ENCODE peak calls at places on chromosomes 2 and 18, in seven cellular contexts. One of them, this sample, is unnamed.
A peak's percentile ranks its signal among the peaks of the same experiment; 100 is the strongest.

GRCh38 chr2:10042301-10043161 is 819 bp upstream of the KLF11 start:
- DNase-seq in sigmoid colon: peak; percentile 96
- DNase-seq in cardiac muscle cell: peak; percentile 91
- DNase-seq in Peyer's patch: peak; percentile 56
- DNase-seq in hepatocyte: peak; percentile 80
- DNase-seq in GM12864: no peak
- DNase-seq in MM.1S: no peak
- DNase-seq in this sample: peak; percentile 91

GRCh38 chr2:54226224-54226623 is 29.8 kb downstream of the TSPYL6 start:
- DNase-seq in MM.1S: no peak
- DNase-seq in hepatocyte: no peak
- DNase-seq in cardiac muscle cell: peak; percentile 47
- DNase-seq in GM12864: no peak
- DNase-seq in sigmoid colon: no peak
- DNase-seq in Peyer's patch: no peak
- DNase-seq in this sample: no peak

GRCh38 chr2:231780123-231780908 is 766 bp downstream of the PDE6D start:
- DNase-seq in hepatocyte: peak; percentile 64
- DNase-seq in sigmoid colon: peak; percentile 64
- DNase-seq in GM12864: no peak
- DNase-seq in cardiac muscle cell: peak; percentile 27
- DNase-seq in Peyer's patch: no peak
- DNase-seq in MM.1S: no peak
- DNase-seq in this sample: peak; percentile 77

GRCh38 chr2:190765386-190766173 is 115.0 kb upstream of the GLS start:
- DNase-seq in GM12864: no peak
- DNase-seq in cardiac muscle cell: peak; percentile 71
- DNase-seq in hepatocyte: no peak
- DNase-seq in sigmoid colon: no peak
- DNase-seq in Peyer's patch: no peak
- DNase-seq in MM.1S: no peak
- DNase-seq in this sample: no peak

GRCh38 chr2:205716126-205716525 is 33.8 kb downstream of the NRP2 start:
- DNase-seq in Peyer's patch: no peak
- DNase-seq in hepatocyte: no peak
- DNase-seq in cardiac muscle cell: no peak
- DNase-seq in MM.1S: no peak
- DNase-seq in sigmoid colon: no peak
- DNase-seq in GM12864: no peak
- DNase-seq in this sample: no peak

GRCh38 chr2:88451647-88452150 is 794 bp downstream of the FOXI3 start:
- DNase-seq in GM12864: no peak
- DNase-seq in MM.1S: peak; percentile 17
- DNase-seq in cardiac muscle cell: no peak
- DNase-seq in sigmoid colon: peak; percentile 49
- DNase-seq in hepatocyte: no peak
- DNase-seq in Peyer's patch: no peak
- DNase-seq in this sample: peak; percentile 79

GRCh38 chr2:78568921-78569320 is 456.6 kb upstream of the REG3G start:
- DNase-seq in hepatocyte: no peak
- DNase-seq in GM12864: no peak
- DNase-seq in sigmoid colon: no peak
- DNase-seq in cardiac muscle cell: no peak
- DNase-seq in Peyer's patch: no peak
- DNase-seq in MM.1S: no peak
- DNase-seq in this sample: no peak

GRCh38 chr18:4119813-4120212 is 335.3 kb downstream of the DLGAP1 start:
- DNase-seq in Peyer's patch: no peak
- DNase-seq in MM.1S: no peak
- DNase-seq in sigmoid colon: no peak
- DNase-seq in hepatocyte: no peak
- DNase-seq in cardiac muscle cell: no peak
- DNase-seq in GM12864: no peak
- DNase-seq in this sample: no peak

GRCh38 chr2:20516646-20517341 is 69.9 kb downstream of the RHOB start:
- DNase-seq in sigmoid colon: peak; percentile 67
- DNase-seq in Peyer's patch: no peak
- DNase-seq in GM12864: peak; percentile 54
- DNase-seq in MM.1S: no peak
- DNase-seq in cardiac muscle cell: peak; percentile 39
- DNase-seq in hepatocyte: no peak
- DNase-seq in this sample: peak; percentile 58

GRCh38 chr2:73938761-73939352 is 12.2 kb downstream of the DGUOK start:
- DNase-seq in cardiac muscle cell: peak; percentile 49
- DNase-seq in Peyer's patch: no peak
- DNase-seq in MM.1S: no peak
- DNase-seq in GM12864: no peak
- DNase-seq in hepatocyte: no peak
- DNase-seq in sigmoid colon: no peak
- DNase-seq in this sample: no peak

GRCh38 chr2:216555274-216555673 is 56.6 kb downstream of the RPL37A start:
- DNase-seq in MM.1S: no peak
- DNase-seq in sigmoid colon: peak; percentile 86
- DNase-seq in cardiac muscle cell: peak; percentile 69
- DNase-seq in hepatocyte: no peak
- DNase-seq in Peyer's patch: no peak
- DNase-seq in GM12864: no peak
- DNase-seq in this sample: no peak

GRCh38 chr2:51003345-51004192 is 28.4 kb downstream of the NRXN1 start:
- DNase-seq in MM.1S: no peak
- DNase-seq in GM12864: no peak
- DNase-seq in sigmoid colon: no peak
- DNase-seq in hepatocyte: no peak
- DNase-seq in cardiac muscle cell: peak; percentile 10
- DNase-seq in Peyer's patch: no peak
- DNase-seq in this sample: no peak

GRCh38 chr2:174632847-174633620 is 35.4 kb upstream of the WIPF1 start:
- DNase-seq in cardiac muscle cell: peak; percentile 43
- DNase-seq in hepatocyte: peak; percentile 18
- DNase-seq in sigmoid colon: no peak
- DNase-seq in MM.1S: peak; percentile 74
- DNase-seq in Peyer's patch: peak; percentile 28
- DNase-seq in GM12864: no peak
- DNase-seq in this sample: no peak

GRCh38 chr2:56008661-56009411 is 85.3 kb upstream of the EFEMP1 start:
- DNase-seq in GM12864: no peak
- DNase-seq in cardiac muscle cell: peak; percentile 95
- DNase-seq in Peyer's patch: no peak
- DNase-seq in MM.1S: no peak
- DNase-seq in sigmoid colon: peak; percentile 86
- DNase-seq in hepatocyte: peak; percentile 47
- DNase-seq in this sample: no peak

GRCh38 chr2:167404896-167405295 is 516.6 kb downstream of the XIRP2 start:
- DNase-seq in cardiac muscle cell: peak; percentile 41
- DNase-seq in MM.1S: no peak
- DNase-seq in GM12864: no peak
- DNase-seq in sigmoid colon: no peak
- DNase-seq in Peyer's patch: no peak
- DNase-seq in hepatocyte: no peak
- DNase-seq in this sample: no peak

GRCh38 chr18:50307738-50308470 is 20.4 kb upstream of the CXXC1 start:
- DNase-seq in GM12864: peak; percentile 96
- DNase-seq in MM.1S: peak; percentile 97
- DNase-seq in sigmoid colon: peak; percentile 94
- DNase-seq in hepatocyte: peak; percentile 95
- DNase-seq in cardiac muscle cell: peak; percentile 94
- DNase-seq in Peyer's patch: peak; percentile 89
- DNase-seq in this sample: peak; percentile 96

GRCh38 chr2:213834331-213834730 is 550.1 kb downstream of the SPAG16 start:
- DNase-seq in hepatocyte: no peak
- DNase-seq in MM.1S: no peak
- DNase-seq in cardiac muscle cell: peak; percentile 72
- DNase-seq in sigmoid colon: no peak
- DNase-seq in Peyer's patch: no peak
- DNase-seq in GM12864: no peak
- DNase-seq in this sample: no peak

GRCh38 chr2:20584045-20584636 is 66.8 kb downstream of the HS1BP3 start:
- DNase-seq in Peyer's patch: no peak
- DNase-seq in GM12864: no peak
- DNase-seq in cardiac muscle cell: no peak
- DNase-seq in hepatocyte: no peak
- DNase-seq in MM.1S: no peak
- DNase-seq in sigmoid colon: no peak
- DNase-seq in this sample: peak; percentile 61

GRCh38 chr2:72883356-72883962 is 3.7 kb upstream of the SPR start:
- DNase-seq in MM.1S: peak; percentile 20
- DNase-seq in Peyer's patch: no peak
- DNase-seq in hepatocyte: peak; percentile 82
- DNase-seq in cardiac muscle cell: peak; percentile 65
- DNase-seq in GM12864: no peak
- DNase-seq in sigmoid colon: no peak
- DNase-seq in this sample: no peak

GRCh38 chr2:56108806-56109205 is 75.0 kb upstream of the CCDC85A start:
- DNase-seq in Peyer's patch: no peak
- DNase-seq in sigmoid colon: no peak
- DNase-seq in GM12864: no peak
- DNase-seq in cardiac muscle cell: no peak
- DNase-seq in MM.1S: no peak
- DNase-seq in hepatocyte: no peak
- DNase-seq in this sample: no peak

GRCh38 chr2:217797661-217798069 is 205.1 kb downstream of the TNS1 start:
- DNase-seq in hepatocyte: no peak
- DNase-seq in MM.1S: peak; percentile 80
- DNase-seq in GM12864: no peak
- DNase-seq in sigmoid colon: peak; percentile 89
- DNase-seq in Peyer's patch: no peak
- DNase-seq in cardiac muscle cell: no peak
- DNase-seq in this sample: peak; percentile 70

GRCh38 chr2:8568543-8569302 is 113.1 kb upstream of the ID2 start:
- DNase-seq in MM.1S: no peak
- DNase-seq in Peyer's patch: peak; percentile 3
- DNase-seq in cardiac muscle cell: no peak
- DNase-seq in sigmoid colon: peak; percentile 39
- DNase-seq in hepatocyte: no peak
- DNase-seq in GM12864: no peak
- DNase-seq in this sample: no peak

GRCh38 chr2:20093263-20094141 is 42.1 kb upstream of the LAPTM4A start:
- DNase-seq in cardiac muscle cell: peak; percentile 87
- DNase-seq in Peyer's patch: no peak
- DNase-seq in GM12864: no peak
- DNase-seq in sigmoid colon: peak; percentile 80
- DNase-seq in hepatocyte: peak; percentile 88
- DNase-seq in MM.1S: no peak
- DNase-seq in this sample: no peak

GRCh38 chr2:45554764-45555163 is 56.3 kb downstream of the SRBD1 start:
- DNase-seq in sigmoid colon: no peak
- DNase-seq in MM.1S: peak; percentile 46
- DNase-seq in Peyer's patch: no peak
- DNase-seq in GM12864: no peak
- DNase-seq in hepatocyte: no peak
- DNase-seq in cardiac muscle cell: peak; percentile 48
- DNase-seq in this sample: no peak

GRCh38 chr2:23066701-23067100 is 318.3 kb upstream of the KLHL29 start:
- DNase-seq in GM12864: no peak
- DNase-seq in Peyer's patch: no peak
- DNase-seq in sigmoid colon: no peak
- DNase-seq in MM.1S: no peak
- DNase-seq in hepatocyte: no peak
- DNase-seq in cardiac muscle cell: no peak
- DNase-seq in this sample: no peak

GRCh38 chr2:42996528-42996927 is 204.1 kb upstream of the HAAO start:
- DNase-seq in Peyer's patch: no peak
- DNase-seq in hepatocyte: no peak
- DNase-seq in cardiac muscle cell: no peak
- DNase-seq in MM.1S: no peak
- DNase-seq in GM12864: no peak
- DNase-seq in sigmoid colon: no peak
- DNase-seq in this sample: no peak

GRCh38 chr2:47309472-47309951 is 93.4 kb upstream of the MSH2 start:
- DNase-seq in sigmoid colon: no peak
- DNase-seq in cardiac muscle cell: no peak
- DNase-seq in MM.1S: peak; percentile 49
- DNase-seq in hepatocyte: no peak
- DNase-seq in GM12864: no peak
- DNase-seq in Peyer's patch: no peak
- DNase-seq in this sample: peak; percentile 53

GRCh38 chr2:238238766-238239551 is 879 bp downstream of the HES6 start:
- DNase-seq in Peyer's patch: no peak
- DNase-seq in hepatocyte: peak; percentile 41
- DNase-seq in sigmoid colon: peak; percentile 72
- DNase-seq in GM12864: no peak
- DNase-seq in MM.1S: peak; percentile 38
- DNase-seq in cardiac muscle cell: no peak
- DNase-seq in this sample: peak; percentile 90

GRCh38 chr2:108621087-108621559 is 86.9 kb downstream of the LIMS1 start:
- DNase-seq in hepatocyte: peak; percentile 65
- DNase-seq in cardiac muscle cell: no peak
- DNase-seq in Peyer's patch: peak; percentile 79
- DNase-seq in GM12864: peak; percentile 75
- DNase-seq in MM.1S: peak; percentile 95
- DNase-seq in sigmoid colon: no peak
- DNase-seq in this sample: peak; percentile 91

GRCh38 chr18:45571714-45572113 is 43.6 kb upstream of the SLC14A2 start:
- DNase-seq in hepatocyte: no peak
- DNase-seq in GM12864: no peak
- DNase-seq in Peyer's patch: no peak
- DNase-seq in sigmoid colon: no peak
- DNase-seq in cardiac muscle cell: no peak
- DNase-seq in MM.1S: no peak
- DNase-seq in this sample: no peak

GRCh38 chr2:151290467-151290866 is 999 bp upstream of the NMI start:
- DNase-seq in sigmoid colon: no peak
- DNase-seq in MM.1S: no peak
- DNase-seq in hepatocyte: no peak
- DNase-seq in cardiac muscle cell: no peak
- DNase-seq in Peyer's patch: no peak
- DNase-seq in GM12864: no peak
- DNase-seq in this sample: no peak
- H3K4me3 ChIP-seq in sigmoid colon: peak overlapping the region; percentile 73
- H3K4me3 ChIP-seq in MM.1S: peak overlapping the region; percentile 94
- H3K4me3 ChIP-seq in hepatocyte: peak overlapping the region; percentile 46
- H3K4me3 ChIP-seq in cardiac muscle cell: no peak overlapping the region
- H3K4me3 ChIP-seq in Peyer's patch: peak overlapping the region; percentile 91
- H3K4me3 ChIP-seq in GM12864: peak overlapping the region; percentile 71
- H3K4me3 ChIP-seq in this sample: peak overlapping the region; percentile 66

GRCh38 chr18:47321815-47322214 is 70.4 kb upstream of the SKOR2 start:
- DNase-seq in sigmoid colon: no peak
- DNase-seq in MM.1S: no peak
- DNase-seq in hepatocyte: no peak
- DNase-seq in cardiac muscle cell: no peak
- DNase-seq in GM12864: no peak
- DNase-seq in Peyer's patch: no peak
- DNase-seq in this sample: no peak
- H3K4me3 ChIP-seq in sigmoid colon: no peak overlapping the region
- H3K4me3 ChIP-seq in MM.1S: no peak overlapping the region
- H3K4me3 ChIP-seq in hepatocyte: no peak overlapping the region
- H3K4me3 ChIP-seq in cardiac muscle cell: no peak overlapping the region
- H3K4me3 ChIP-seq in GM12864: no peak overlapping the region
- H3K4me3 ChIP-seq in Peyer's patch: no peak overlapping the region
- H3K4me3 ChIP-seq in this sample: no peak overlapping the region

GRCh38 chr2:200447139-200447855 is 62.6 kb downstream of the KCTD18 start:
- DNase-seq in cardiac muscle cell: no peak
- DNase-seq in GM12864: no peak
- DNase-seq in MM.1S: no peak
- DNase-seq in sigmoid colon: no peak
- DNase-seq in hepatocyte: no peak
- DNase-seq in Peyer's patch: no peak
- DNase-seq in this sample: no peak
- H3K4me3 ChIP-seq in cardiac muscle cell: no peak overlapping the region
- H3K4me3 ChIP-seq in GM12864: no peak overlapping the region
- H3K4me3 ChIP-seq in MM.1S: no peak overlapping the region
- H3K4me3 ChIP-seq in sigmoid colon: no peak overlapping the region
- H3K4me3 ChIP-seq in hepatocyte: no peak overlapping the region
- H3K4me3 ChIP-seq in Peyer's patch: no peak overlapping the region
- H3K4me3 ChIP-seq in this sample: no peak overlapping the region

GRCh38 chr2:98935111-98935770 is 784 bp downstream of the CRACDL start:
- DNase-seq in cardiac muscle cell: no peak
- DNase-seq in sigmoid colon: no peak
- DNase-seq in GM12864: no peak
- DNase-seq in hepatocyte: no peak
- DNase-seq in MM.1S: no peak
- DNase-seq in Peyer's patch: no peak
- DNase-seq in this sample: no peak
- H3K4me3 ChIP-seq in cardiac muscle cell: peak overlapping the region; percentile 39
- H3K4me3 ChIP-seq in sigmoid colon: peak overlapping the region; percentile 50
- H3K4me3 ChIP-seq in GM12864: no peak overlapping the region
- H3K4me3 ChIP-seq in hepatocyte: peak overlapping the region; percentile 33
- H3K4me3 ChIP-seq in MM.1S: no peak overlapping the region
- H3K4me3 ChIP-seq in Peyer's patch: peak overlapping the region; percentile 54
- H3K4me3 ChIP-seq in this sample: peak overlapping the region; percentile 43

This sample was measured in spleen.